ENCODE peak calls at places on chromosomes 6 and 20, in ten cellular contexts. O, P, Y, L, A, C, X, K, R and F are unnamed samples.

GRCh38 chr6:12371641-12372146 is 81.5 kb downstream of the EDN1 start:
- DNase-seq in K (no peak), Y (no peak), R (no peak), P (no peak), X (no peak), C (no peak), A (peak; percentile 44), O (no peak), L (no peak), F (no peak)

GRCh38 chr6:84263557-84263956 is 36.1 kb upstream of the CEP162 start:
- DNase-seq in C (no peak), K (no peak), X (no peak), A (no peak), O (no peak), L (no peak), Y (no peak), P (no peak), R (no peak), F (no peak)

GRCh38 chr6:37985355-37985754 is 165.8 kb downstream of the ZFAND3 start:
- DNase-seq in Y (no peak), A (no peak), O (peak; percentile 57), L (no peak), P (no peak), R (no peak), X (no peak), C (no peak), K (no peak), F (no peak)

GRCh38 chr6:131692589-131692988 is 8.6 kb downstream of the OR2A4 start:
- DNase-seq in A (no peak), P (no peak), L (no peak), O (no peak), K (no peak), C (no peak), X (no peak), Y (no peak), R (no peak), F (no peak)

GRCh38 chr6:150537893-150538292 is 61.8 kb upstream of the PLEKHG1 start:
- DNase-seq in C (no peak), Y (no peak), P (no peak), R (no peak), O (no peak), L (no peak), K (no peak), A (no peak), X (no peak), F (no peak)

GRCh38 chr6:47180633-47181032 is 129.1 kb downstream of the TNFRSF21 start:
- DNase-seq in X (no peak), Y (no peak), P (no peak), O (no peak), L (no peak), K (peak; percentile 69), C (peak; percentile 35), R (no peak), A (peak; percentile 44), F (peak; percentile 4)

GRCh38 chr6:27247133-27247836 is at the start of gene PRSS16:
- DNase-seq in Y (no peak), L (no peak), K (no peak), C (peak; percentile 84), O (no peak), R (no peak), P (no peak), A (no peak), X (no peak), F (peak; percentile 30)

GRCh38 chr6:72286911-72287311 is 335.0 kb upstream of the KCNQ5 start:
- DNase-seq in P (no peak), O (no peak), K (no peak), A (peak; percentile 75), L (no peak), Y (no peak), R (no peak), X (no peak), C (no peak), F (peak; percentile 71)

GRCh38 chr20:5886788-5887187 is 63.5 kb downstream of the TRMT6 start:
- DNase-seq in Y (no peak), L (no peak), O (no peak), A (no peak), K (no peak), R (no peak), X (no peak), P (no peak), C (no peak), F (no peak)

GRCh38 chr20:5908981-5909380 is 41.4 kb downstream of the TRMT6 start:
- DNase-seq in P (no peak), Y (no peak), L (no peak), A (no peak), R (no peak), X (no peak), K (no peak), C (no peak), O (no peak), F (no peak)

GRCh38 chr6:115055579-115055978 is 712.8 kb upstream of the HS3ST5 start:
- DNase-seq in P (no peak), C (no peak), A (no peak), O (no peak), L (no peak), R (no peak), K (no peak), Y (no peak), X (no peak), F (no peak)

GRCh38 chr6:20657274-20657800 is 123.1 kb downstream of the CDKAL1 start:
- DNase-seq in A (no peak), X (no peak), Y (no peak), O (no peak), C (no peak), R (no peak), P (no peak), K (no peak), L (no peak), F (no peak)

DNA sequence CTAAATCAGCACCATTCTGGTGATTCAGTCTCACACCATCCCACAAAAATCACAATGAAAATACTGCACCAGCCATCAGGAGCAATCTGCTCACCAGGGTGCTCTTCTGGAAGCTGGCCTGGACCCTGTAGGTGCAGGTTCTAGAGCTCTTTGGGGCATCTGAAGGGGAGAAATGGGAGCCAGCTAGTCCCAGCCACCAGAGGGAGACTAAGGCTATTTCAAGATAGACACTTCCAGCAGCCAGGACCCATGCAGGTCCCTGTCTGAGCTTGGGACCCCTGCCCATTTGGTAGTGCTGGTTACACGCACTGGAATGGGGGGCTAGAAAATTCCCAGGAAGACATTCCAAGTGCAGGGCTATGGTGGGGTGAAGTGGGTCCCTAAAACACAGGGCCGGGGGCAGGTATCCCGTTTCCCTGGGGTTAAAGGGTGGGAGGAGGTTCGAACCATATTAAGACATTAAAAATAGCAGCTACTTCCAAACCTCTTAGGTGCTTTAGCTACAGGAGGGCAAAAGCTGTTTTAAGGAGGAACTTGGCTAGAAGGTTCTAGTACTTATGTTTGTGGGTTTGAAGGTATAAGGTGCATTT is 156.5 kb downstream of the NFATC2 start:
- DNase-seq in P (no peak), A (peak; percentile 41), O (peak; percentile 29), R (no peak), K (peak; percentile 84), L (no peak), C (peak; percentile 35), X (peak; percentile 28), Y (no peak), F (peak; percentile 84)
- TF ChIP-seq CTCF in P (peak; percentile 48), A (peak; percentile 56), O (peak; percentile 48), R (peak; percentile 75), K (peak; percentile 82), L (peak; percentile 37), C (peak; percentile 55), X (peak; percentile 38), Y (no peak), F (peak; percentile 75)

GRCh38 chr6:130276507-130276906 is 53.8 kb upstream of the SAMD3 start:
- DNase-seq in O (no peak), Y (no peak), K (no peak), P (no peak), L (no peak), A (no peak), C (no peak), R (no peak), X (no peak), F (no peak)

GRCh38 chr6:130288065-130288464 is 65.3 kb upstream of the SAMD3 start:
- DNase-seq in Y (no peak), L (no peak), O (no peak), C (no peak), R (no peak), K (no peak), P (no peak), A (peak; percentile 2), X (no peak), F (no peak)

GRCh38 chr6:130282234-130282995 is 59.7 kb upstream of the SAMD3 start:
- DNase-seq in O (peak; percentile 29), C (peak; percentile 36), R (peak; percentile 8), X (no peak), L (no peak), K (no peak), Y (no peak), A (peak; percentile 45), P (peak; percentile 29), F (no peak)
- TF ChIP-seq CTCF in O (peak; percentile 70), C (peak; percentile 70), R (peak; percentile 56), X (peak; percentile 33), L (no peak), K (peak; percentile 74), Y (no peak), A (peak; percentile 46), P (peak; percentile 61), F (peak; percentile 66)

DNA sequence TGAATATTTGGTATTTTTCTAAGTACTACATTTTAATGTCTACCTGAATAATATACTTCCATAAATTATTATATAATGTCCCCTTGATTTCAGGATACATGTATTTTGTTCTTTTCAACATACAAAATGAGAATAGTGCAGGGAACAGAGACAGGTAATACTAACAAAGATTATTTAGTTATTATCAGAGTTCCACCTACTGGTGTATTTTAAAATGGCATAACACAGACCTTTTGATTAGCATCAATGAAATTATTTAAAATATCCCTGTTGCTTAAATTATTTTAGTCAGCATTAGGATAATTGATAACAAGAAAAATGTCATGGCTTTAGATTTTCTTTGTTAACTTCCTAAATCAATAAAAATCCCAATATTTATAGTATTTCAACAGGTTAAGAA is 184.0 kb downstream of the PRDM13 start:
- DNase-seq in O (no peak), A (no peak), L (no peak), C (no peak), P (no peak), R (no peak), X (no peak), K (no peak), Y (no peak), F (no peak)
- TF ChIP-seq CTCF in O (no peak), A (peak; percentile 20), L (no peak), C (peak; percentile 32), P (peak; percentile 15), R (no peak), X (no peak), K (peak; percentile 56), Y (no peak), F (peak; percentile 26)

GRCh38 chr20:33210371-33210770 is 6.8 kb upstream of the BPIFA3 start:
- DNase-seq in K (no peak), X (no peak), O (no peak), Y (no peak), L (no peak), R (no peak), C (no peak), P (no peak), A (no peak), F (no peak)

GRCh38 chr20:33209789-33210188 is 7.4 kb upstream of the BPIFA3 start:
- DNase-seq in Y (peak; percentile 66), C (peak; percentile 81), A (peak; percentile 52), X (peak; percentile 56), O (peak; percentile 38), R (peak; percentile 2), P (peak; percentile 64), K (peak; percentile 96), L (peak; percentile 70), F (peak; percentile 83)

GRCh38 chr20:33217052-33217451 is at the start of gene BPIFA3:
- DNase-seq in R (no peak), Y (no peak), A (no peak), L (no peak), P (no peak), K (no peak), O (no peak), C (no peak), X (no peak), F (no peak)

GRCh38 chr20:33211817-33212424 is 5.2 kb upstream of the BPIFA3 start:
- DNase-seq in A (peak; percentile 33), R (no peak), X (peak; percentile 8), L (peak; percentile 58), C (peak; percentile 68), P (peak; percentile 18), K (peak; percentile 92), Y (no peak), O (peak; percentile 18), F (no peak)
- TF ChIP-seq CTCF in A (peak; percentile 23), R (peak; percentile 42), X (peak; percentile 29), L (peak; percentile 46), C (peak; percentile 61), P (peak; percentile 29), K (peak; percentile 94), Y (no peak), O (no peak), F (peak; percentile 48)